ENCODE peak calls at places on chromosomes 5 and 9, in four cellular contexts. One of them, this sample, is unnamed.

GRCh38 chr5:142614054-142614453 is 71.8 kb downstream of the FGF1 start:
- DNase-seq in sigmoid colon: no peak
- DNase-seq in adrenal gland: no peak
- DNase-seq in AG09309: no peak
- DNase-seq in this sample: no peak

GRCh38 chr5:118592678-118593328 is 395.5 kb downstream of the DTWD2 start:
- DNase-seq in sigmoid colon: no peak
- DNase-seq in adrenal gland: no peak
- DNase-seq in AG09309: no peak
- DNase-seq in this sample: no peak

GRCh38 chr5:67437905-67438845 is 241.6 kb upstream of the CD180 start:
- DNase-seq in sigmoid colon: no peak
- DNase-seq in adrenal gland: no peak
- DNase-seq in AG09309: no peak
- DNase-seq in this sample: no peak

GRCh38 chr9:14437336-14438231 is 123.6 kb upstream of the NFIB start:
- DNase-seq in sigmoid colon: no peak
- DNase-seq in adrenal gland: peak; percentile 85
- DNase-seq in AG09309: no peak
- DNase-seq in this sample: no peak

GRCh38 chr5:3417376-3417943 is 178.2 kb upstream of the IRX1 start:
- DNase-seq in sigmoid colon: no peak
- DNase-seq in adrenal gland: no peak
- DNase-seq in AG09309: no peak
- DNase-seq in this sample: no peak

GRCh38 chr5:132493241-132493640 is 2.7 kb upstream of the IRF1 start:
- DNase-seq in sigmoid colon: peak; percentile 48
- DNase-seq in adrenal gland: peak; percentile 38
- DNase-seq in AG09309: no peak
- DNase-seq in this sample: no peak

GRCh38 chr5:131281133-131281867 is 17.4 kb downstream of the CDC42SE2 start:
- DNase-seq in sigmoid colon: no peak
- DNase-seq in adrenal gland: no peak
- DNase-seq in AG09309: no peak
- DNase-seq in this sample: no peak

GRCh38 chr9:90814355-90814754 is 12.7 kb downstream of the SYK start:
- DNase-seq in sigmoid colon: no peak
- DNase-seq in adrenal gland: no peak
- DNase-seq in AG09309: no peak
- DNase-seq in this sample: no peak

GRCh38 chr9:133730994-133731715 is 7.0 kb downstream of the SARDH start:
- DNase-seq in sigmoid colon: peak; percentile 42
- DNase-seq in adrenal gland: peak; percentile 49
- DNase-seq in AG09309: no peak
- DNase-seq in this sample: no peak

GRCh38 chr9:14423816-14424261 is 109.9 kb upstream of the NFIB start:
- DNase-seq in sigmoid colon: no peak
- DNase-seq in adrenal gland: no peak
- DNase-seq in AG09309: no peak
- DNase-seq in this sample: peak; percentile 63

GRCh38 chr5:14143843-14144585 is 872 bp downstream of the TRIO start:
- DNase-seq in sigmoid colon: peak; percentile 78
- DNase-seq in adrenal gland: peak; percentile 66
- DNase-seq in AG09309: no peak
- DNase-seq in this sample: no peak

GRCh38 chr5:36301858-36302603 is at the start of gene RANBP3L:
- DNase-seq in sigmoid colon: no peak
- DNase-seq in adrenal gland: peak; percentile 59
- DNase-seq in AG09309: no peak
- DNase-seq in this sample: no peak

GRCh38 chr9:16653491-16654407 is 216.7 kb downstream of the BNC2 start:
- DNase-seq in sigmoid colon: peak; percentile 76
- DNase-seq in adrenal gland: peak; percentile 56
- DNase-seq in AG09309: no peak
- DNase-seq in this sample: no peak

GRCh38 chr9:23541976-23542375 is 284.1 kb downstream of the ELAVL2 start:
- DNase-seq in sigmoid colon: no peak
- DNase-seq in adrenal gland: no peak
- DNase-seq in AG09309: no peak
- DNase-seq in this sample: no peak

GRCh38 chr5:66324357-66324756 is 180.3 kb downstream of the SREK1 start:
- DNase-seq in sigmoid colon: no peak
- DNase-seq in adrenal gland: no peak
- DNase-seq in AG09309: no peak
- DNase-seq in this sample: no peak

GRCh38 chr9:114722363-114722695 is 40.3 kb upstream of the TEX48 start:
- DNase-seq in sigmoid colon: no peak
- DNase-seq in adrenal gland: no peak
- DNase-seq in AG09309: no peak
- DNase-seq in this sample: no peak

GRCh38 chr5:96995419-96995818 is 59.5 kb downstream of the LNPEP start:
- DNase-seq in sigmoid colon: no peak
- DNase-seq in adrenal gland: no peak
- DNase-seq in AG09309: no peak
- DNase-seq in this sample: no peak

GRCh38 chr9:92467041-92467440 is 15.3 kb downstream of the ASPN start:
- DNase-seq in sigmoid colon: no peak
- DNase-seq in adrenal gland: no peak
- DNase-seq in AG09309: no peak
- DNase-seq in this sample: no peak

GRCh38 chr5:119435436-119436132 is 16.7 kb upstream of the HSD17B4 start:
- DNase-seq in sigmoid colon: peak; percentile 76
- DNase-seq in adrenal gland: peak; percentile 74
- DNase-seq in AG09309: no peak
- DNase-seq in this sample: no peak

GRCh38 chr5:68285075-68285827 is 69.7 kb downstream of the PIK3R1 start:
- DNase-seq in sigmoid colon: no peak
- DNase-seq in adrenal gland: no peak
- DNase-seq in AG09309: no peak
- DNase-seq in this sample: no peak

GRCh38 chr5:147902606-147903115 is 3.7 kb downstream of the C5orf46 start:
- DNase-seq in sigmoid colon: no peak
- DNase-seq in adrenal gland: no peak
- DNase-seq in AG09309: no peak
- DNase-seq in this sample: no peak

GRCh38 chr9:89986190-89986589 is 381.4 kb downstream of the GADD45G start:
- DNase-seq in sigmoid colon: no peak
- DNase-seq in adrenal gland: no peak
- DNase-seq in AG09309: no peak
- DNase-seq in this sample: no peak

GRCh38 chr5:10789726-10790125 is 28.7 kb upstream of the DAP start:
- DNase-seq in sigmoid colon: no peak
- DNase-seq in adrenal gland: no peak
- DNase-seq in AG09309: no peak
- DNase-seq in this sample: no peak

GRCh38 chr9:95025213-95026170 is 292.0 kb downstream of the FANCC start:
- DNase-seq in sigmoid colon: peak; percentile 87
- DNase-seq in adrenal gland: peak; percentile 91
- DNase-seq in AG09309: peak; percentile 87
- DNase-seq in this sample: peak; percentile 65

GRCh38 chr9:137311971-137312851 is 10.1 kb upstream of the NRARP start:
- DNase-seq in sigmoid colon: no peak
- DNase-seq in adrenal gland: no peak
- DNase-seq in AG09309: no peak
- DNase-seq in this sample: no peak

GRCh38 chr5:74556631-74557595 is 83.6 kb downstream of the ENC1 start:
- DNase-seq in sigmoid colon: no peak
- DNase-seq in adrenal gland: no peak
- DNase-seq in AG09309: peak; percentile 54
- DNase-seq in this sample: no peak

GRCh38 chr9:103999375-104000062 is 94.6 kb upstream of the SMC2 start:
- DNase-seq in sigmoid colon: no peak
- DNase-seq in adrenal gland: no peak
- DNase-seq in AG09309: no peak
- DNase-seq in this sample: no peak

GRCh38 chr5:124418390-124418789 is 328.0 kb downstream of the ZNF608 start:
- DNase-seq in sigmoid colon: no peak
- DNase-seq in adrenal gland: no peak
- DNase-seq in AG09309: no peak
- DNase-seq in this sample: no peak

GRCh38 chr5:1761453-1761755 is 38.2 kb downstream of the MRPL36 start:
- DNase-seq in sigmoid colon: peak; percentile 40
- DNase-seq in adrenal gland: no peak
- DNase-seq in AG09309: no peak
- DNase-seq in this sample: no peak

GRCh38 chr5:73450672-73451217 is 2.2 kb upstream of the FOXD1 start:
- DNase-seq in sigmoid colon: no peak
- DNase-seq in adrenal gland: no peak
- DNase-seq in AG09309: no peak
- DNase-seq in this sample: no peak

GRCh38 chr5:136686192-136686872 is 321.0 kb upstream of the TRPC7 start:
- DNase-seq in sigmoid colon: no peak
- DNase-seq in adrenal gland: no peak
- DNase-seq in AG09309: no peak
- DNase-seq in this sample: no peak
- TF ChIP-seq CTCF in sigmoid colon: no peak
- TF ChIP-seq CTCF in adrenal gland: peak; percentile 30
- TF ChIP-seq CTCF in AG09309: peak; percentile 34
- TF ChIP-seq CTCF in this sample: peak; percentile 51

GRCh38 chr9:125534934-125535701 is 171.9 kb downstream of the MAPKAP1 start:
- DNase-seq in sigmoid colon: no peak
- DNase-seq in adrenal gland: no peak
- DNase-seq in AG09309: no peak
- DNase-seq in this sample: no peak

GRCh38 chr9:125540497-125540896 is 166.5 kb downstream of the MAPKAP1 start:
- DNase-seq in sigmoid colon: no peak
- DNase-seq in adrenal gland: no peak
- DNase-seq in AG09309: no peak
- DNase-seq in this sample: no peak

GRCh38 chr9:125536184-125537152 is 170.5 kb downstream of the MAPKAP1 start:
- DNase-seq in sigmoid colon: no peak
- DNase-seq in adrenal gland: no peak
- DNase-seq in AG09309: no peak
- DNase-seq in this sample: no peak

GRCh38 chr9:125538092-125538473 is 168.9 kb downstream of the MAPKAP1 start:
- DNase-seq in sigmoid colon: no peak
- DNase-seq in adrenal gland: peak; percentile 67
- DNase-seq in AG09309: peak; percentile 62
- DNase-seq in this sample: peak; percentile 94

GRCh38 chr9:125537442-125538091 is 169.4 kb downstream of the MAPKAP1 start:
- DNase-seq in sigmoid colon: no peak
- DNase-seq in adrenal gland: no peak
- DNase-seq in AG09309: no peak
- DNase-seq in this sample: no peak
- H3K4me3 ChIP-seq in sigmoid colon: no peak overlapping the region
- H3K4me3 ChIP-seq in adrenal gland: no peak overlapping the region
- H3K4me3 ChIP-seq in AG09309: no peak overlapping the region
- H3K4me3 ChIP-seq in this sample: no peak overlapping the region

GRCh38 chr9:37027582-37028424 is 6.3 kb downstream of the PAX5 start:
- DNase-seq in sigmoid colon: no peak
- DNase-seq in adrenal gland: peak; percentile 95
- DNase-seq in AG09309: peak; percentile 13
- DNase-seq in this sample: peak; percentile 69
- TF ChIP-seq CTCF in sigmoid colon: no peak
- TF ChIP-seq CTCF in adrenal gland: no peak
- TF ChIP-seq CTCF in AG09309: no peak
- TF ChIP-seq CTCF in this sample: no peak

GRCh38 chr5:113269023-113269997 is 165.5 kb downstream of the TSSK1B start:
- DNase-seq in sigmoid colon: no peak
- DNase-seq in adrenal gland: no peak
- DNase-seq in AG09309: no peak
- DNase-seq in this sample: no peak
- H3K4me3 ChIP-seq in sigmoid colon: no peak overlapping the region
- H3K4me3 ChIP-seq in adrenal gland: no peak overlapping the region
- H3K4me3 ChIP-seq in AG09309: no peak overlapping the region
- H3K4me3 ChIP-seq in this sample: no peak overlapping the region

This sample was measured in astrocyte of the cerebellum.